ENCODE peak calls at places on chromosomes 4 and X, in seven cellular contexts. E is activated CD4-positive, alpha-beta T cell treated with anti-CD3 and anti-CD28 coated beads, Interleukin-2, amount 50 U/mL, for 24 hours; O is left ventricle myocardium inferior; I is GDM1; F is ELF-1; A is ureter; S is NCI-H748 treated with DMSO at 0.1 percent for 48 hours. U is an unnamed sample.
A peak's percentile ranks its signal among the peaks of the same experiment; 100 is the strongest.

GRCh38 chr4:5658992-5659391 is 49.4 kb downstream of the EVC2 start:
- DNase-seq in E (no peak), O (no peak), I (no peak), F (no peak), A (no peak), S (no peak), U (no peak)

GRCh38 chr4:16785800-16786527 is 112.5 kb downstream of the LDB2 start:
- DNase-seq in E (no peak), O (no peak), I (no peak), F (peak; percentile 18), A (no peak), S (no peak), U (no peak)

GRCh38 chr4:111283066-111283677 is 660.3 kb upstream of the PITX2 start:
- DNase-seq in E (no peak), O (peak; percentile 34), I (peak; percentile 10), F (peak; percentile 55), A (no peak), S (peak; percentile 1), U (peak; percentile 21)

GRCh38 chr4:137981277-137981676 is 260.9 kb downstream of the SLC7A11 start:
- DNase-seq in E (no peak), O (no peak), I (no peak), F (no peak), A (no peak), S (no peak), U (no peak)

GRCh38 chrX:1658083-1658463 is 43.2 kb downstream of the ASMT start:
- DNase-seq in E (no peak), O (no peak), I (no peak), F (peak; percentile 68), A (peak; percentile 35), S (no peak), U (no peak)

GRCh38 chr4:22458112-22458511 is 57.8 kb downstream of the ADGRA3 start:
- DNase-seq in E (no peak), O (no peak), I (no peak), F (peak; percentile 16), A (no peak), S (no peak), U (no peak)

GRCh38 chr4:36549256-36549655 is 267.8 kb downstream of the DTHD1 start:
- DNase-seq in E (no peak), O (no peak), I (no peak), F (no peak), A (no peak), S (no peak), U (no peak)

GRCh38 chr4:143633833-143634232 is 66.6 kb downstream of the FREM3 start:
- DNase-seq in E (no peak), O (no peak), I (no peak), F (no peak), A (no peak), S (no peak), U (no peak)

GRCh38 chr4:86921608-86922252 is 13.1 kb upstream of the AFF1 start:
- DNase-seq in E (no peak), O (no peak), I (no peak), F (no peak), A (no peak), S (no peak), U (no peak)

GRCh38 chr4:55312491-55313101 is 33.4 kb upstream of the SRD5A3 start:
- DNase-seq in E (no peak), O (no peak), I (no peak), F (peak; percentile 34), A (peak; percentile 57), S (no peak), U (peak; percentile 32)

GRCh38 chrX:22686138-22686541 is 313.6 kb upstream of the DDX53 start:
- DNase-seq in E (no peak), O (peak; percentile 14), I (no peak), F (no peak), A (peak; percentile 42), S (peak; percentile 48), U (peak; percentile 20)

GRCh38 chr4:8745828-8746225 is 125.8 kb downstream of the HMX1 start:
- DNase-seq in E (no peak), O (no peak), I (no peak), F (no peak), A (peak; percentile 13), S (no peak), U (no peak)

GRCh38 chr4:146029147-146029546 is 90.5 kb upstream of the ZNF827 start:
- DNase-seq in E (no peak), O (no peak), I (no peak), F (no peak), A (no peak), S (no peak), U (no peak)

GRCh38 chrX:28639502-28639901 is 52.3 kb downstream of the IL1RAPL1 start:
- DNase-seq in E (no peak), O (no peak), I (no peak), F (no peak), A (no peak), S (no peak), U (no peak)

GRCh38 chr4:179095585-179096228 is 1653.5 kb upstream of the AGA start:
- DNase-seq in E (no peak), O (no peak), I (no peak), F (peak; percentile 5), A (no peak), S (no peak), U (no peak)

GRCh38 chrX:151870603-151871002 is 42.1 kb upstream of the MAGEA4 start:
- DNase-seq in E (no peak), O (no peak), I (no peak), F (no peak), A (no peak), S (no peak), U (no peak)

GRCh38 chr4:53507671-53508286 is 83.5 kb downstream of the LNX1 start:
- DNase-seq in E (no peak), O (peak; percentile 78), I (no peak), F (no peak), A (no peak), S (no peak), U (peak; percentile 84)

GRCh38 chr4:39718366-39719323 is 20.7 kb downstream of the UBE2K start:
- DNase-seq in E (no peak), O (no peak), I (no peak), F (no peak), A (no peak), S (no peak), U (no peak)

U was measured in left cardiac atrium.